ENCODE peak calls at places on chromosomes 1 and 21, in four cellular contexts. W is breast epithelium, T is heart left ventricle, Q is body of pancreas. X is an unnamed sample.

GRCh38 chr21:26800001-26800400 is 45.2 kb downstream of the ADAMTS1 start:
- DNase-seq in W (no peak), T (no peak), Q (no peak), X (no peak)

GRCh38 chr21:32515869-32516268 is 69.5 kb downstream of the TCP10L start:
- DNase-seq in W (no peak), T (no peak), Q (no peak), X (no peak)

GRCh38 chr1:24964811-24965570 is 34.9 kb upstream of the RUNX3 start:
- DNase-seq in W (peak; percentile 56), T (no peak), Q (peak; percentile 24), X (peak; percentile 25)

GRCh38 chr1:36603461-36603860 is 120.7 kb upstream of the CSF3R start:
- DNase-seq in W (no peak), T (no peak), Q (no peak), X (no peak)

GRCh38 chr21:36733857-36734256 is 34.9 kb downstream of the SIM2 start:
- DNase-seq in W (no peak), T (no peak), Q (no peak), X (peak; percentile 69)

GRCh38 chr1:50750021-50750619 is 209.9 kb downstream of the FAF1 start:
- DNase-seq in W (no peak), T (no peak), Q (no peak), X (no peak)

GRCh38 chr1:21546122-21546825 is 37.1 kb downstream of the ALPL start:
- DNase-seq in W (no peak), T (peak; percentile 45), Q (no peak), X (no peak)

GRCh38 chr1:53285969-53286760 is 41.7 kb downstream of the LRP8 start:
- DNase-seq in W (no peak), T (no peak), Q (no peak), X (no peak)

GRCh38 chr1:102234753-102235359 is 238.1 kb upstream of the OLFM3 start:
- DNase-seq in W (no peak), T (no peak), Q (no peak), X (no peak)

GRCh38 chr1:207076181-207076949 is 12.3 kb upstream of the C4BPB start:
- DNase-seq in W (no peak), T (no peak), Q (no peak), X (no peak)

GRCh38 chr1:25563330-25564215 is 20.2 kb downstream of the LDLRAP1 start:
- DNase-seq in W (no peak), T (peak; percentile 27), Q (no peak), X (no peak)

GRCh38 chr1:19597463-19598309 is 46.4 kb upstream of the NBL1 start:
- DNase-seq in W (no peak), T (no peak), Q (no peak), X (peak; percentile 14)

GRCh38 chr1:112956503-112957132 is 622 bp upstream of the SLC16A1 start:
- DNase-seq in W (no peak), T (no peak), Q (peak; percentile 17), X (peak; percentile 89)

GRCh38 chr1:25523512-25523911 is 19.9 kb upstream of the LDLRAP1 start:
- DNase-seq in W (no peak), T (no peak), Q (no peak), X (no peak)

GRCh38 chr1:54356680-54357147 is 49.5 kb downstream of the SSBP3 start:
- DNase-seq in W (no peak), T (no peak), Q (no peak), X (no peak)

GRCh38 chr1:61157420-61157987 is 75.1 kb downstream of the NFIA start:
- DNase-seq in W (no peak), T (no peak), Q (no peak), X (no peak)

GRCh38 chr21:36926989-36927695 is 39.3 kb downstream of the HLCS start:
- DNase-seq in W (no peak), T (no peak), Q (no peak), X (peak; percentile 65)

GRCh38 chr1:25917996-25918395 is 11.8 kb upstream of the STMN1 start:
- DNase-seq in W (no peak), T (no peak), Q (no peak), X (no peak)

GRCh38 chr1:58391514-58391913 is 155.0 kb downstream of the OMA1 start:
- DNase-seq in W (no peak), T (no peak), Q (no peak), X (no peak)

GRCh38 chr1:163290025-163290610 is 31.6 kb upstream of the NUF2 start:
- DNase-seq in W (no peak), T (no peak), Q (no peak), X (no peak)

GRCh38 chr1:98044766-98045165 is 123.9 kb upstream of the DPYD start:
- DNase-seq in W (no peak), T (no peak), Q (no peak), X (no peak)

GRCh38 chr1:160672118-160672517 is 25.3 kb upstream of the SLAMF1 start:
- DNase-seq in W (no peak), T (no peak), Q (no peak), X (no peak)

GRCh38 chr1:115419571-115419970 is 81.5 kb upstream of the NGF start:
- DNase-seq in W (no peak), T (no peak), Q (no peak), X (no peak)

GRCh38 chr1:236342403-236343245 is 51.5 kb upstream of the EDARADD start:
- DNase-seq in W (no peak), T (no peak), Q (no peak), X (no peak)

GRCh38 chr1:29986986-29987385 is 736.4 kb downstream of the MATN1 start:
- DNase-seq in W (no peak), T (no peak), Q (no peak), X (peak; percentile 36)

GRCh38 chr1:78519446-78519845 is 28.7 kb downstream of the PTGFR start:
- DNase-seq in W (no peak), T (no peak), Q (no peak), X (no peak)

GRCh38 chr1:230620666-230621065 is 21.6 kb upstream of the COG2 start:
- DNase-seq in W (no peak), T (no peak), Q (no peak), X (no peak)

GRCh38 chr1:95169544-95169943 is 52.4 kb downstream of the TLCD4 start:
- DNase-seq in W (no peak), T (no peak), Q (no peak), X (no peak)

GRCh38 chr1:80673935-80674597 is 1126.7 kb upstream of the ADGRL2 start:
- DNase-seq in W (no peak), T (no peak), Q (no peak), X (no peak)

GRCh38 chr21:43864806-43865470 is at the start of gene AGPAT3:
- DNase-seq in W (no peak), T (peak; percentile 31), Q (no peak), X (no peak)

GRCh38 chr21:43866233-43866632 is 1.2 kb downstream of the AGPAT3 start:
- DNase-seq in W (peak; percentile 48), T (peak; percentile 53), Q (peak; percentile 33), X (no peak)

GRCh38 chr21:43865471-43866181 is 603 bp downstream of the AGPAT3 start:
- DNase-seq in W (no peak), T (peak; percentile 59), Q (peak; percentile 37), X (no peak)

GRCh38 chr21:43866659-43867331 is 1.8 kb downstream of the AGPAT3 start:
- DNase-seq in W (no peak), T (no peak), Q (peak; percentile 53), X (no peak)

DNA sequence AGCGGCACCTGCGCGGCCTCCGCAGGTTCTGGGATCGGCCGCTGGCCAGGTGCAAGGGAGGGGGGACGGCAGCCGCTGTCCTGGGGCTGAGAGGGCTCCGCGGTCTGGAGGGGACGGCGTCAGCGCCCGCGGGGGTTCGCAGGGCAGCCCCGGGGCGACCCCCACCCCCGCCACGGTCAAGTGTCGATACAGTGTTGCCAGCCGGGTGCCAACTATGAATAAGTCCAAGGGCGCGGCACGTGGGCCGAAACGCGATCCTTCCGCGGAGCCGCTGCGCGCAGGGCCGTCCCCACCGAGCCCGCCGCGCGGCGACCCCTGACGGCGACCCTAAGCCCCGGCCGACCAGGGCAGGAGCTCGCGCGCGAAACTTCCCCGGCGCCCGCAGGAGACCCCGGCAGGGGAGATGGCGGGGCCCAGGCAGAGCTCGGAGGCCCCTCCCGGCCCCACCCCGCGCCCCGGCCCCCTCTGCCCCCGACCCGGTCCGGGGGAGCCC is 664 bp upstream of the AGPAT3 start:
- DNase-seq in W (peak; percentile 48), T (peak; percentile 51), Q (peak; percentile 82), X (peak; percentile 88)
- TF ChIP-seq POLR2A in W (peak; percentile 58), T (peak; percentile 50), Q (peak; percentile 68), X (no peak)

DNA sequence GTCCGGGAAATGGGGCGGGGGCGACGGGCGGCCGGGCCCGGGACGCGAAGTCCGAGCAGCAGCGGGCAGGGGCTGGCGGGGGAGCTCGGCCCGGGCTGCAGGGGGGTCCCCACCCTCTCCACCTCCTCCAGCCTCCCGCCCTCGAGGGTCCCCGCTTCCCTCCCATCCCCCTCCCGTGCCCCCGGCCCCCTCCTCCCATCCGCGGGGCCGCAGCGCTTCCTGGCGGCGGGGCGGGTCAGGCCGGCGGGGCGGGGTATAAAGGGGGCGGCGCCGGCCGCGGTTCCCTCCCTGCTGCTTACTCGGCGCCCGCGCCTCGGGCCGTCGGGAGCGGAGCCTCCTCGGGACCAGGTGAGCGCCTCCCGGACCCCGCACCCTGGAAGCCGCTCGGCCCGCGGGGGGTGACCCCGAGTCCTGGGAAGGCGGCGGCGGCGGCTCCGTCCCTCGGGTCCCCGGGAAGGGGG is at the start of gene COL6A2:
- DNase-seq in W (peak; percentile 59), T (peak; percentile 67), Q (peak; percentile 39), X (peak; percentile 92)
- TF ChIP-seq POLR2A in W (no peak), T (peak; percentile 80), Q (no peak), X (no peak)

DNA sequence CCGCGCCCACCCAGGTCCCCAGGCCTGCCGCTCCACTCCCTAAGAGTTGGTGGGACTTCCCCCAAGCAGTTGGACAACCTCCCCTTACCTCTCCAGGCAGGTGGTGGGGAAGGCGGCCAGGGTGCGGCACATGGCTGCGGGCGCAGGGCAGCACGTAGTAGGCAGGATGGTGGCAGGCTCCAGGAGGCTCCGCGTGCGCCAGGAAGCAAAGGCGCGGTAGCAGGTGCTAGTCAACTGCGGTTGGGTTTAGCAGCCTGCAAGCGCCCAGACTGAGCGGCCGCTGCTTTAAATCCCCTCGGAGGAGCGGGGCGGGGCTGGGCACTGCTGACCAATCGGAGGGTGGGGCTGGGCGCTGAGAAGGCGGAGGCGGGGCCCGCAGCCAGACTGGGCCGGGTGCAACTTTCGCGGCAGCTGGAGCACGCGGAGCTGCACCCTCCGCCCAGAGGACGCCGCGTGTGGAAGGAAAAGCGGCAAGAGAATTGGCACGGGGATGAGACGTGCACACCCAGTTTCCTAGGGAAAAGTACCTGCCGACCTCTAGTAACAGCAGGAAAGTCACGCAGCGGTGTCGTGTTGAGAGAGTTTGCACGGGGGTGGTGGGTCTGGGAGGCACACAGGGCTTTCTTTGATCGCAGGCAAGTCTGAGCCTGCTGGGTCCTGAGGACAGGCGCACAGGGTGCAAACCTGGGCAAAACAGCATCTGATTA is at the start of gene RGS16:
- DNase-seq in W (peak; percentile 82), T (peak; percentile 96), Q (peak; percentile 94), X (peak; percentile 99)
- TF ChIP-seq POLR2A in W (peak; percentile 44), T (peak; percentile 92), Q (peak; percentile 83), X (peak; percentile 6)

DNA sequence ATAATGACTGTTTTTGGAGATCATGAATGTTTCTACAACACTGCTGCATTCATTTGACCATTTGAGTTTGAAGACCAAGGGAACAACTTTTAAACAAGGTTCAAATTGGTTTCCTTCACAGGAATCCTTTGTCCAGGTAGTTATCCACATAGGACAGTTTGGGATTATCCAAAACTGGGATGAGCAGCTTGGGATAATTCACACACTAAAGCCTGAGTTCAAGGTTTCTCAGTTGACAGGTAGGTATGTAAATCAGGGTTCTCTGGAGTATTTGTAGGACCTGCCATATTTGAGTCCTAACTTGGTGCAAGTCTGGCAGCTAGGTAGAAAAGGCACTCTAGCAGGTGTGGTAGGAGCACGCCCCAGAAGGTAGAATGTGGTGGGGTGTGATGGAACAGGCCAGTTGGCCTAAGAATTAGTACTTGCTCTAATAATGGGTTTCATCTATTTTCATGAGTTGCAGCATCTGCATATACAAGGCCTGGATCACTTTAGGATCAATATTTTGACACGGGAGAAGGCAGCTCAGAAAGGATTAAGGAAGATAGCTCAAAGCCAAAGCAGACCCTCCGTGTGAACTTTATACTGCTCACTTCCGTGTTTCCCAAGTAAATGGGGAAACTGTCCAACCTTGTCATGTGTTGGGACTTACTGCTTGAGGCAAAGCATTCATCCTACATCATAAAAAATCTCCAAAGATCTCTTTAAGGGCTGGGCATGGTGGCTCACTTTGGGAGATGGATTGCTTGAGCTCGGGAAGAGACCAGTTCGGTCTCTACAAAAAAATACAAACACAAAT is 14.1 kb upstream of the RAB42 start:
- DNase-seq in W (no peak), T (no peak), Q (no peak), X (no peak)
- TF ChIP-seq POLR2A in W (no peak), T (no peak), Q (no peak), X (no peak)

X was measured in lower leg skin.